ENCODE peak calls at places on chromosomes 12 and 14, in four cellular contexts. One of them, this sample, is unnamed.

GRCh38 chr14:68610251-68610793 is 182.5 kb downstream of the ZFP36L1 start:
- DNase-seq in naive thymus-derived CD4-positive, alpha-beta T cell: no peak
- DNase-seq in NCI-H345: no peak
- DNase-seq in hypothalamus: no peak
- DNase-seq in this sample: no peak

GRCh38 chr12:131390408-131391100 is 320.3 kb upstream of the SFSWAP start:
- DNase-seq in NCI-H345: no peak
- DNase-seq in naive thymus-derived CD4-positive, alpha-beta T cell: no peak
- DNase-seq in hypothalamus: peak; percentile 6
- DNase-seq in this sample: no peak

GRCh38 chr12:32235251-32235650 is 128.6 kb downstream of the BICD1 start:
- DNase-seq in hypothalamus: no peak
- DNase-seq in NCI-H345: no peak
- DNase-seq in naive thymus-derived CD4-positive, alpha-beta T cell: no peak
- DNase-seq in this sample: no peak

GRCh38 chr14:53567236-53567785 is 389.3 kb downstream of the BMP4 start:
- DNase-seq in NCI-H345: no peak
- DNase-seq in hypothalamus: no peak
- DNase-seq in naive thymus-derived CD4-positive, alpha-beta T cell: no peak
- DNase-seq in this sample: no peak

GRCh38 chr12:114820773-114821172 is 136.8 kb upstream of the TBX3 start:
- DNase-seq in NCI-H345: no peak
- DNase-seq in hypothalamus: no peak
- DNase-seq in naive thymus-derived CD4-positive, alpha-beta T cell: no peak
- DNase-seq in this sample: no peak

GRCh38 chr14:89493877-89494634 is 77.0 kb upstream of the FOXN3 start:
- DNase-seq in hypothalamus: no peak
- DNase-seq in naive thymus-derived CD4-positive, alpha-beta T cell: no peak
- DNase-seq in NCI-H345: no peak
- DNase-seq in this sample: no peak

GRCh38 chr12:54527631-54527929 is 21.8 kb upstream of the PDE1B start:
- DNase-seq in hypothalamus: no peak
- DNase-seq in NCI-H345: no peak
- DNase-seq in naive thymus-derived CD4-positive, alpha-beta T cell: no peak
- DNase-seq in this sample: no peak

GRCh38 chr12:58703911-58704310 is 216.4 kb downstream of the LRIG3 start:
- DNase-seq in NCI-H345: no peak
- DNase-seq in hypothalamus: no peak
- DNase-seq in naive thymus-derived CD4-positive, alpha-beta T cell: no peak
- DNase-seq in this sample: no peak

GRCh38 chr14:90551070-90551704 is 154.4 kb downstream of the CALM1 start:
- DNase-seq in NCI-H345: no peak
- DNase-seq in hypothalamus: no peak
- DNase-seq in naive thymus-derived CD4-positive, alpha-beta T cell: no peak
- DNase-seq in this sample: no peak

GRCh38 chr12:89203144-89203543 is 149.2 kb downstream of the DUSP6 start:
- DNase-seq in hypothalamus: no peak
- DNase-seq in NCI-H345: no peak
- DNase-seq in naive thymus-derived CD4-positive, alpha-beta T cell: no peak
- DNase-seq in this sample: no peak

GRCh38 chr14:79583738-79584405 is 627.4 kb downstream of the DIO2 start:
- DNase-seq in hypothalamus: no peak
- DNase-seq in NCI-H345: no peak
- DNase-seq in naive thymus-derived CD4-positive, alpha-beta T cell: no peak
- DNase-seq in this sample: no peak

GRCh38 chr12:42633594-42633993 is 44.0 kb upstream of the PRICKLE1 start:
- DNase-seq in NCI-H345: no peak
- DNase-seq in hypothalamus: no peak
- DNase-seq in naive thymus-derived CD4-positive, alpha-beta T cell: no peak
- DNase-seq in this sample: no peak